ENCODE peak calls at places on chromosomes 2 and 18, in four cellular contexts. Y is K562, Z is HCT116, Q is HepG2. E is an unnamed sample.

GRCh38 chr2:28578768-28579167 is 82.9 kb downstream of the PLB1 start:
- DNase-seq in Y (no peak), Z (no peak), Q (no peak), E (no peak)

GRCh38 chr2:127664065-127664894 is 11.1 kb downstream of the LIMS2 start:
- DNase-seq in Y (no peak), Z (no peak), Q (no peak), E (no peak)

GRCh38 chr2:165691615-165692014 is 102.4 kb downstream of the GALNT3 start:
- DNase-seq in Y (no peak), Z (no peak), Q (no peak), E (no peak)

GRCh38 chr2:20377738-20378137 is 27.1 kb upstream of the PUM2 start:
- DNase-seq in Y (no peak), Z (no peak), Q (no peak), E (no peak)

GRCh38 chr2:157321514-157321913 is 4.1 kb downstream of the ERMN start:
- DNase-seq in Y (no peak), Z (no peak), Q (no peak), E (no peak)

GRCh38 chr2:65499216-65499615 is 66.8 kb upstream of the SPRED2 start:
- DNase-seq in Y (no peak), Z (no peak), Q (no peak), E (no peak)

GRCh38 chr2:37672870-37673184 is 1.4 kb upstream of the CDC42EP3 start:
- DNase-seq in Y (no peak), Z (no peak), Q (no peak), E (no peak)

GRCh38 chr2:127305985-127306585 is 12.1 kb upstream of the ERCC3 start:
- DNase-seq in Y (no peak), Z (no peak), Q (no peak), E (no peak)

GRCh38 chr2:171798156-171798815 is 95.8 kb downstream of the SLC25A12 start:
- DNase-seq in Y (no peak), Z (no peak), Q (peak), E (peak)

GRCh38 chr2:160491922-160492371 is 1.7 kb downstream of the RBMS1 start:
- DNase-seq in Y (no peak), Z (no peak), Q (peak), E (no peak)

GRCh38 chr18:35130236-35130635 is 89.0 kb downstream of the MAPRE2 start:
- DNase-seq in Y (peak), Z (no peak), Q (no peak), E (no peak)

GRCh38 chr2:104344985-104345384 is 508.9 kb upstream of the POU3F3 start:
- DNase-seq in Y (no peak), Z (no peak), Q (no peak), E (no peak)

GRCh38 chr2:79619976-79620375 is 107.1 kb downstream of the CTNNA2 start:
- DNase-seq in Y (no peak), Z (no peak), Q (no peak), E (no peak)

GRCh38 chr2:134705861-134706586 is 12.8 kb downstream of the TMEM163 start:
- DNase-seq in Y (no peak), Z (no peak), Q (no peak), E (no peak)

GRCh38 chr2:60450488-60450887 is 103.0 kb downstream of the BCL11A start:
- DNase-seq in Y (no peak), Z (no peak), Q (no peak), E (no peak)

GRCh38 chr18:25103468-25104155 is 248.4 kb downstream of the ZNF521 start:
- DNase-seq in Y (no peak), Z (no peak), Q (no peak), E (no peak)

GRCh38 chr2:38336619-38337018 is 40.5 kb downstream of the ATL2 start:
- DNase-seq in Y (no peak), Z (no peak), Q (no peak), E (no peak)

GRCh38 chr2:165522746-165523145 is 53.2 kb downstream of the CSRNP3 start:
- DNase-seq in Y (no peak), Z (no peak), Q (no peak), E (no peak)

GRCh38 chr2:237190958-237191692 is 105.4 kb downstream of the COPS8 start:
- DNase-seq in Y (no peak), Z (no peak), Q (no peak), E (no peak)

GRCh38 chr18:46097378-46097852 is 681 bp downstream of the ATP5F1A start:
- DNase-seq in Y (no peak), Z (no peak), Q (no peak), E (no peak)

GRCh38 chr2:28510184-28510583 is 14.3 kb downstream of the PLB1 start:
- DNase-seq in Y (no peak), Z (no peak), Q (no peak), E (no peak)

GRCh38 chr2:42613281-42614064 is 45.0 kb downstream of the MTA3 start:
- DNase-seq in Y (no peak), Z (no peak), Q (no peak), E (no peak)

GRCh38 chr2:159065891-159066290 is 97.5 kb downstream of the TANC1 start:
- DNase-seq in Y (no peak), Z (no peak), Q (no peak), E (no peak)

GRCh38 chr2:158823838-158824237 is 28.7 kb downstream of the DAPL1 start:
- DNase-seq in Y (no peak), Z (no peak), Q (no peak), E (no peak)

GRCh38 chr2:150013011-150013410 is 425.4 kb upstream of the MMADHC start:
- DNase-seq in Y (no peak), Z (no peak), Q (no peak), E (no peak)

GRCh38 chr18:69674921-69675405 is 272.7 kb downstream of the CD226 start:
- DNase-seq in Y (no peak), Z (no peak), Q (no peak), E (no peak)

GRCh38 chr2:205802069-205802468 is 119.8 kb downstream of the NRP2 start:
- DNase-seq in Y (no peak), Z (no peak), Q (no peak), E (no peak)

GRCh38 chr2:205803507-205803906 is 121.2 kb downstream of the NRP2 start:
- DNase-seq in Y (no peak), Z (no peak), Q (no peak), E (no peak)

GRCh38 chr2:205797866-205798265 is 115.6 kb downstream of the NRP2 start:
- DNase-seq in Y (no peak), Z (no peak), Q (no peak), E (no peak)

GRCh38 chr2:205800257-205800656 is 118.0 kb downstream of the NRP2 start:
- DNase-seq in Y (no peak), Z (no peak), Q (no peak), E (no peak)

GRCh38 chr2:205800804-205801203 is 118.5 kb downstream of the NRP2 start:
- DNase-seq in Y (no peak), Z (no peak), Q (no peak), E (no peak)
- TF ChIP-seq TCF7L2 in Y (no peak), Z (no peak), Q (no peak), E (no peak)

DNA sequence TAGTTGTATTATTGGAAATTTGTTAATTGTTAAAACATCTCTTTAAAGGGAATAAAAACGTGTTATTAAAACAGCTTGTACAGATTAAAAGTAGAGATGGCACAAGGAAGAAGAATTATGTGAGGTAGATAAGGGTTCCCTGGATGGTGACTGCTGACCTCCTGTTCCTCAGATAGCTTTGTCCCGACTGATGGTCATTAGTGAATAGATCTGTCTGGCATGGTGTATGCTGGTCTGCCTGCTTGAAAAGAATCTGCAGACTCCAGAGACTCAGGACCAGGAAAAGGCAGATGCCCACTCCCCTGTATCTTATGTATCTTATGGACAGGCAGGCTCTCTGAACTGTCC is 5.6 kb upstream of the FARP2 start:
- DNase-seq in Y (no peak), Z (no peak), Q (no peak), E (no peak)
- H3K4me3 ChIP-seq in Y (no peak), Z (no peak), Q (no peak), E (no peak)

DNA sequence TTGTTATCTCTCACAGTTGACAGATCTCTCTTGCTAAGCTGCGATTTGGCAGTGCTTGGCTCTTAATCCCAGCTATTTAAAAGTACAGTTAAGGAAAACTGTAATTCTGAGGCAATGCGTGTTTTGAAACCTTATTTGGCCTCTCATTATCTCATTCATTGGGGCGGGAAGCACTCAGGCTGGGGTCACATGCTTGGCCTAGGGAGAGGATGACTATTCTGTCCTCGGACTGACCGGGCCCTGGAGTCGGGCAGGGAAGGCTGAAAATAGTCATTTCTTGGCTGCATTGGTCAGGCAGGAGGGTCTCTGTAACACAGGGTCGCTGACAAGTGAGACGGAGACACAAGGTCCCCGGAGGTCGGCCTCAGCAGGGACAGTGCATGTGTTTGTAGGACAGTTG is 20.2 kb upstream of the EMILIN2 start:
- DNase-seq in Y (no peak), Z (no peak), Q (no peak), E (no peak)
- TF ChIP-seq TCF7L2 in Y (no peak), Z (no peak), Q (no peak), E (no peak)

GRCh38 chr18:67514901-67515540 is 1.5 kb downstream of the DSEL start:
- DNase-seq in Y (no peak), Z (no peak), Q (no peak), E (no peak)

GRCh38 chr18:67511840-67512239 is 4.7 kb downstream of the DSEL start:
- DNase-seq in Y (no peak), Z (no peak), Q (no peak), E (no peak)

GRCh38 chr18:67510831-67511230 is 5.7 kb downstream of the DSEL start:
- DNase-seq in Y (no peak), Z (no peak), Q (no peak), E (no peak)

GRCh38 chr18:67514465-67514864 is 2.1 kb downstream of the DSEL start:
- DNase-seq in Y (no peak), Z (no peak), Q (no peak), E (no peak)

DNA sequence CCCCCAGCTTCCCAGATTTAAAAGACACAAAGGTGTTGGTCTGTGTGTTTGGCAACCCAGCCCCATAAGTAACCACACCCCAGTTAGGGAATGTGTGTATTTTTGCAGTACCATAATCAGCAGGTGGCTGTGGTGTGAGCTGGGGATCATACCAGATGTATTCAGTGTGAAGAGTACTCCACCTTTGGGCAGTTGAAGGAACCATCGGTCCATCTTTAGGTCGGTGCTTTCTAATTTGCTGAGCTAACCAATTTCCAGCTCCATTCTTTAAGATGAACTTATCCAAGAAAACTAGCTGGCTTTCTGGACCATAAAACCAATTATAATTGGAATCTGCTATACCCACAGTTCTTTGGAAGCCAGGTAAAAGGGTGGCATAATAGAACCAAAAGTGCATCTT is 3.2 kb downstream of the DSEL start:
- DNase-seq in Y (no peak), Z (no peak), Q (peak), E (no peak)
- H3K4me3 ChIP-seq in Y (no peak), Z (no peak), Q (no peak), E (no peak)

GRCh38 chr2:189221811-189222210 is 42.2 kb upstream of the COL5A2 start:
- DNase-seq in Y (no peak), Z (no peak), Q (no peak), E (no peak)
- TF ChIP-seq TCF7L2 in Y (no peak), Z (no peak), Q (no peak), E (no peak)

DNA sequence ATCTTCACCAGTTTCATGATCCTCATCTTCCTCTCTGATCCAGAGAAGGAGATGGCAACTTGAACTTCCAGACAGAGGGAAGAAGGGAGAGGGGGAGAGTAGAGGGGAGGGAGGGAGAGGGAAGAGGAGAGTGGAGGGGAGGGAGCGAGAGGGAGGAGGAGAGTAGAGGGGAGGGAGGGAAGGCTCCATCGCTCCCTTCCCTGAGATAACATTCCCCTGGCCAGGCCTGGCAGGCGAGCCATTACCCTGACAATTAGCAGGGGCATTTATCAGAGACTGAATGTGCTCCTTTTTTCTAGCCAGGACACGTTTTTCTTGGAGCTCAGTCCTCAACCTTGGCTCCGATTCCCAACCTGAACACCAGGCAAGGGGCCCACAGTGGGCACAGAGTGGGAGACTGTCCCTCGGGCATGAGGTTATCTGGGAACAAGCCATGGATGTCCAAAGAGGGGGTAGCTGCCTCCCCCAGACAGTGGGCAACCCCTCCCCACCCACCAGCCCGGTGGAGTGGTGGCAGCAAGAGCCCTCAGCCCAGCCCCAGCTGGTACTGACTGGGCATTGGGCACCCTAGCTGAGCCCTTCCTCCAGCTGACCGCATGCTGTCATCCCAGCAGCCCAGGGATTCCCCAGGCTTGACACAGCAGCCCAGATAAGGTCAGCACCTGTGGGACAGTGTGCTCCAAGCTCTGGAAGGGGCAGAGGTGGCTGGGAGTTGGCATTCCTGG is 81.8 kb downstream of the TNS1 start:
- DNase-seq in Y (no peak), Z (no peak), Q (no peak), E (no peak)
- H3K4me3 ChIP-seq in Y (no peak), Z (no peak), Q (no peak), E (no peak)

DNA sequence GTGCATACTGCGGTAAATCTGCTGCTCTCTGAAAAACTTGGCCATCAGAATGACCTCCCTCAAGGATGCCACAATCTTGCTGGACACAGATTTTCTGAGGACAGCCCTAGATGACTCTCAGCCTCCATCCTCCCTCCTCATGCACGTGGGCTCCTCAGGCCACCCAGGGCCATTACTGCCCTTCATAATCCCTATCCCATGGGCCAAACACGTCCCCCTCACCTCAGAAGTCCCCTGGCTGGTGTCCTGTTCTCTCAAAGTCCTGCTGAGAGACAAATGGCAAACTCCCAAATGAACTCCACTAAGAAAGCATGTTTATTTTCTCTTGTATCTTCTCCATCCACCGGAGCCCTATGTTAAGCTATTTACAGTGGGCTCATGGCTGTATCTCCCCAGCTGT is 125.7 kb downstream of the MRO start:
- DNase-seq in Y (no peak), Z (no peak), Q (no peak), E (no peak)
- TF ChIP-seq TCF7L2 in Y (no peak), Z (no peak), Q (no peak), E (no peak)

GRCh38 chr2:113260930-113261329 is 17.8 kb downstream of the PAX8 start:
- DNase-seq in Y (no peak), Z (no peak), Q (no peak), E (no peak)

GRCh38 chr2:113255140-113256070 is 23.3 kb downstream of the PAX8 start:
- DNase-seq in Y (no peak), Z (no peak), Q (no peak), E (no peak)

GRCh38 chr2:113258748-113259147 is 20.0 kb downstream of the PAX8 start:
- DNase-seq in Y (no peak), Z (no peak), Q (no peak), E (no peak)

GRCh38 chr2:113253453-113253852 is 25.3 kb downstream of the PAX8 start:
- DNase-seq in Y (no peak), Z (no peak), Q (no peak), E (no peak)

GRCh38 chr2:113257511-113258264 is 21.0 kb downstream of the PAX8 start:
- DNase-seq in Y (no peak), Z (no peak), Q (no peak), E (no peak)
- H3K4me3 ChIP-seq in Y (no peak), Z (no peak), Q (no peak), E (no peak)

DNA sequence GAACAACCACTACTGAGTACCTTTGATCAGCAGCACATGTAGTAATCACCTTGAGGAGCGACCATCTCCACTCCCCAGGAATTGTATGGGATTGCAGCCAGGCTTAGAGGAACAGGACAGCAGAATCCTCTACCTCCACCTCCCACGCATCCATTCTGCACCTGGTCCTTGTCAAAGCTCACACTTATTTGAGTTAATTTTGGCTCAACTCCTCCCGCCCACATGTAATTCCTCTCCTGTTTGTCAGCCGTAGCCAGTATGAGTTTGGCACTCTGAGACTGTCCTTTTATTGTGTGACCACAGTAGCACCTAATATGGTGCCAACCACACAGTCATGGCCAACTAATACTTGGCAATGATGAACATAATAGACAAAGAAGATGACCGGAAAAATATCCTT is 68.9 kb downstream of the NABP1 start:
- DNase-seq in Y (no peak), Z (no peak), Q (no peak), E (no peak)
- TF ChIP-seq TCF7L2 in Y (no peak), Z (no peak), Q (no peak), E (no peak)